ENCODE peak calls at places on chromosomes 2 and 18, in eight cellular contexts. Q is HTR-8/SVneo; K is HT1080; S is GM12892; G is left ventricle myocardium superior; N is chondrocyte; L is stimulated activated naive CD8-positive, alpha-beta T cell treated with anti-CD3 and anti-CD28 coated beads, Interleukin-15, Interleukin-2, amounts not matched to agents 100 U/mL and 50 U/mL, for 24 hours; I is fibroblast of the conjunctiva. F is an unnamed sample.
A peak's percentile ranks its signal among the peaks of the same experiment; 100 is the strongest.

GRCh38 chr18:45627204-45627526 is 11.9 kb downstream of the SLC14A2 start:
- DNase-seq in Q (no peak), K (no peak), S (no peak), G (no peak), N (no peak), L (no peak), I (no peak), F (no peak)

GRCh38 chr2:224796695-224797305 is 80.6 kb upstream of the CCDC195 start:
- DNase-seq in Q (no peak), K (no peak), S (no peak), G (no peak), N (no peak), L (no peak), I (no peak), F (no peak)

GRCh38 chr18:40208951-40209350 is 1746.1 kb upstream of the PIK3C3 start:
- DNase-seq in Q (no peak), K (no peak), S (no peak), G (no peak), N (no peak), L (no peak), I (no peak), F (no peak)

GRCh38 chr2:112340416-112340815 is 65.0 kb downstream of the ZC3H6 start:
- DNase-seq in Q (no peak), K (no peak), S (no peak), G (no peak), N (no peak), L (no peak), I (no peak), F (no peak)

GRCh38 chr2:207282916-207283315 is 117.2 kb upstream of the KLF7 start:
- DNase-seq in Q (no peak), K (no peak), S (no peak), G (no peak), N (no peak), L (no peak), I (no peak), F (no peak)

GRCh38 chr2:47321411-47322031 is 81.4 kb upstream of the MSH2 start:
- DNase-seq in Q (no peak), K (no peak), S (no peak), G (no peak), N (no peak), L (no peak), I (no peak), F (no peak)

GRCh38 chr18:7224198-7224597 is 6.7 kb upstream of the LRRC30 start:
- DNase-seq in Q (no peak), K (no peak), S (no peak), G (no peak), N (no peak), L (no peak), I (no peak), F (no peak)

GRCh38 chr2:12397861-12398260 is 318.9 kb upstream of the TRIB2 start:
- DNase-seq in Q (no peak), K (no peak), S (no peak), G (no peak), N (no peak), L (no peak), I (no peak), F (no peak)

GRCh38 chr2:112053917-112054846 is 887 bp upstream of the TMEM87B start:
- DNase-seq in Q (peak; percentile 86), K (peak; percentile 93), S (peak; percentile 76), G (peak; percentile 99), N (peak; percentile 99), L (peak; percentile 98), I (peak; percentile 94), F (peak; percentile 97)

GRCh38 chr2:181218271-181218935 is 238.0 kb downstream of the UBE2E3 start:
- DNase-seq in Q (no peak), K (no peak), S (no peak), G (no peak), N (no peak), L (no peak), I (no peak), F (no peak)

GRCh38 chr18:8828300-8828699 is 122.9 kb downstream of the MTCL1 start:
- DNase-seq in Q (no peak), K (no peak), S (no peak), G (no peak), N (no peak), L (no peak), I (no peak), F (no peak)